ENCODE peak calls at places on chromosomes 2 and 18, in four cellular contexts. S is HepG2, E is mammary epithelial cell, U is endothelial cell of umbilical vein. J is an unnamed sample.

GRCh38 chr2:21411796-21412195 is 288.0 kb downstream of the TDRD15 start:
- DNase-seq in E (no peak), S (no peak), U (no peak), J (no peak)

GRCh38 chr2:47354817-47355653 is 47.9 kb upstream of the MSH2 start:
- DNase-seq in S (no peak), E (no peak), U (no peak), J (no peak)

GRCh38 chr18:55844373-55844772 is 256.4 kb upstream of the TCF4 start:
- DNase-seq in U (no peak), E (no peak), S (no peak), J (no peak)

GRCh38 chr2:101699939-101700442 is 2.5 kb downstream of the MAP4K4 start:
- DNase-seq in E (peak; percentile 43), S (peak; percentile 50), U (peak; percentile 63), J (no peak)

GRCh38 chr2:29012211-29012681 is 31.1 kb downstream of the TOGARAM2 start:
- DNase-seq in S (no peak), E (no peak), U (no peak), J (no peak)

GRCh38 chr2:105731511-105731910 is 13.2 kb upstream of the NCK2 start:
- DNase-seq in S (no peak), U (no peak), E (no peak), J (no peak)

GRCh38 chr2:217711236-217711635 is 291.6 kb downstream of the TNS1 start:
- DNase-seq in S (no peak), U (no peak), E (no peak), J (no peak)

GRCh38 chr18:78542204-78542603 is 437.4 kb upstream of the SALL3 start:
- DNase-seq in S (no peak), U (no peak), E (peak; percentile 1), J (no peak)

GRCh38 chr2:223979730-223980396 is 22.6 kb downstream of the MRPL44 start:
- DNase-seq in S (no peak), U (no peak), E (no peak), J (no peak)

GRCh38 chr2:164722604-164723338 is 101.5 kb upstream of the GRB14 start:
- DNase-seq in S (no peak), U (peak; percentile 18), E (no peak), J (no peak)

GRCh38 chr18:12608292-12608691 is 49.6 kb downstream of the SPIRE1 start:
- DNase-seq in S (peak; percentile 73), E (peak; percentile 89), U (peak; percentile 72), J (peak; percentile 40)

GRCh38 chr18:75582406-75582821 is 154.9 kb upstream of the SMIM21 start:
- DNase-seq in E (no peak), U (no peak), S (no peak), J (no peak)

GRCh38 chr2:218878941-218879761 is 1.5 kb upstream of the WNT10A start:
- DNase-seq in S (no peak), E (no peak), U (no peak), J (no peak)

GRCh38 chr2:226791487-226792081 is 8.0 kb downstream of the IRS1 start:
- DNase-seq in E (peak; percentile 82), U (peak; percentile 62), S (no peak), J (no peak)

GRCh38 chr2:72833084-72833714 is 7.4 kb upstream of the EXOC6B start:
- DNase-seq in E (no peak), S (no peak), U (no peak), J (no peak)

GRCh38 chr2:6826081-6826913 is 39.4 kb downstream of the CMPK2 start:
- DNase-seq in S (peak; percentile 32), U (peak; percentile 60), E (peak; percentile 53), J (peak; percentile 44)

GRCh38 chr2:2574401-2575184 is 243.5 kb upstream of the MYT1L start:
- DNase-seq in U (no peak), S (no peak), E (no peak), J (no peak)

GRCh38 chr2:235669269-235669831 is 175.5 kb downstream of the AGAP1 start:
- DNase-seq in U (peak; percentile 35), S (peak; percentile 69), E (peak; percentile 72), J (peak; percentile 26)

GRCh38 chr2:136324966-136325365 is 207.0 kb upstream of the CXCR4 start:
- DNase-seq in E (no peak), S (no peak), U (no peak), J (no peak)

GRCh38 chr2:231683292-231683898 is 24.9 kb upstream of the PTMA start:
- DNase-seq in E (no peak), U (no peak), S (no peak), J (no peak)

GRCh38 chr2:71464389-71464788 is 11.0 kb downstream of the DYSF start:
- DNase-seq in U (no peak), E (no peak), S (no peak), J (no peak)

GRCh38 chr2:39431592-39432316 is 5.3 kb downstream of the MAP4K3 start:
- DNase-seq in S (no peak), E (peak; percentile 70), U (no peak), J (no peak)

GRCh38 chr2:144183744-144184143 is 336.2 kb downstream of the ZEB2 start:
- DNase-seq in E (no peak), U (no peak), S (no peak), J (no peak)

GRCh38 chr2:162929571-162929970 is 91.0 kb upstream of the KCNH7 start:
- DNase-seq in U (no peak), S (no peak), E (no peak), J (no peak)

GRCh38 chr2:223314831-223315230 is 262.8 kb downstream of the KCNE4 start:
- DNase-seq in S (no peak), U (no peak), E (no peak), J (no peak)

GRCh38 chr18:30687501-30687900 is 355.0 kb downstream of the DSC3 start:
- DNase-seq in U (no peak), S (no peak), E (no peak), J (no peak)

GRCh38 chr2:56687169-56687568 is 503.4 kb downstream of the CCDC85A start:
- DNase-seq in E (peak; percentile 29), S (no peak), U (peak; percentile 45), J (peak; percentile 64)

GRCh38 chr18:49359732-49360444 is 100.6 kb downstream of the DYM start:
- DNase-seq in E (peak; percentile 26), S (no peak), U (no peak), J (no peak)

GRCh38 chr18:7490104-7490503 is 77.0 kb upstream of the PTPRM start:
- DNase-seq in U (no peak), S (no peak), E (no peak), J (no peak)

GRCh38 chr18:27665264-27665799 is 480.2 kb upstream of the CHST9 start:
- DNase-seq in U (no peak), E (no peak), S (no peak), J (no peak)

GRCh38 chr2:211534655-211535054 is 978.3 kb downstream of the CPS1 start:
- DNase-seq in S (no peak), E (no peak), U (no peak), J (no peak)

GRCh38 chr18:3902676-3903075 is 452.7 kb downstream of the TGIF1 start:
- DNase-seq in E (no peak), S (no peak), U (no peak), J (no peak)

GRCh38 chr18:76994086-76994654 is 138.4 kb downstream of the MBP start:
- DNase-seq in U (no peak), E (no peak), S (peak; percentile 39), J (no peak)

GRCh38 chr18:1488957-1489356 is 584.3 kb downstream of the ADCYAP1 start:
- DNase-seq in E (no peak), S (no peak), U (no peak), J (no peak)

DNA sequence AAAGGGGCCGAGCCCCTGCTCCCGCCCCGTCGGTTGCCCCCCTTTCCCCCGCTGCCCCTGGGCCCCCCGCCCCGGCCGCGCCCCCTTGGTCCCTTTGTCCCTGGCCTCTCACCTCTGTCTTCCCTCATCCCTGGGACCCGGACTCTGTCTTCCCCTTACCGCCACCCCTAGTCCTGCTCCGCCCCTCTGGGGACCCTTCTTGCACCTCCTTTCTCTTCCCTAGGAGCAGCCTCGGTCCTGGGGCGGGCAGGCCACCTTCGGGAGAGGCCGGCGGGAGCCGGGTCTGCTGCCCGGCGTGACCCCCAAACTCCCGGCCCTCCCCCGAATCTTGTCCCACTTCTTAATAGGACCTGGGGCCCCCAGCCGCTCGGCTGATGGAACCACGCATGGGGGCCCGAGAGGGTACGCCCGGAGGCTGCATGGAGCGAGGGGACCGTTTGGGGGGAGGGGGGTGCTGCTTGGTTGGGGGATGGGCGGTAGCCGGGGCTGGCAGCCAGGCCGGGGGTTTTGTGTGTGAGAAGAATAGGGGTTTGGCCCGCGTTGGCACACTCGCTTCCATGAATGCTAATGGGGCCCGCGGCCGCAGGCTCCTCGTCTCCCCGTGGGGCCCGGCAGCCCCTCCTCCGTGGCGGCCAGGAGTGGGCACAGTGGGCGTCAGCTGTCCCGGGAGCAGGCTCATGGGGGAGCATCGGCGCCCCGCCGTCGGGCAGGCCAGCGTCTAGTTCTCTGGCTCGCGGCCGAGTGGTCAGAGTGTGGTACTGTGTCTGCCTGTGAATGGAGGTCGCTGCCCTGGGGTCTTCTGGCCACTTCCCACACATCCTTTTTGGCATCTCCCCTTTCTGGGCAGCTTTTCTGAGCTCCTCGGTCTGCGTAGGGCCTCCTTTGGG is 951 bp downstream of the GAREM2 start:
- DNase-seq in U (no peak), E (no peak), S (no peak), J (no peak)
- TF ChIP-seq EZH2 in U (peak; percentile 92), E (no peak), S (no peak), J (peak; percentile 10)

DNA sequence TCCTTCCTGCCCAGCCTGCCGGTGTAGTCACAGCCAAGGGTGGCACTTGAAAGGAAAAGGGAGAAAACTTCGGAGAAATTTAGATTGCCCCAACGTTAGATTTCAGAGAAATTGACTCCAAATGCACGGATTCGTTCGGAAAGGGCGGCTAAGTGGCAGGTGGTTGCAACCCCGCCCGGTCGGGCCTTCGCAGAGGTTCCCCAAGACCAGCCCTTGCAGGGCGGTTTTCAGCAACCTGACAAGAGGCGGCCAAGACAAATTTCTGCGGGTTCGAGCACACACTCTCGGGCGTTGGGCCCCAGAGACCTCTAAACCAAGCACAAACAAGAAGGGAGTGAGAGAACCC is 4.8 kb downstream of the ONECUT2 start:
- DNase-seq in U (no peak), E (no peak), S (no peak), J (no peak)
- TF ChIP-seq EZH2 in U (peak; percentile 92), E (peak; percentile 73), S (no peak), J (no peak)

GRCh38 chr18:46756559-46757201 is at the start of gene ST8SIA5:
- DNase-seq in U (no peak), S (no peak), E (no peak), J (no peak)

GRCh38 chr18:46754661-46755292 is 2.1 kb downstream of the ST8SIA5 start:
- DNase-seq in E (no peak), U (no peak), S (peak; percentile 2), J (no peak)

GRCh38 chr18:46754188-46754587 is 2.7 kb downstream of the ST8SIA5 start:
- DNase-seq in E (no peak), U (no peak), S (no peak), J (no peak)

GRCh38 chr18:46756172-46756558 is 688 bp downstream of the ST8SIA5 start:
- DNase-seq in U (no peak), E (no peak), S (no peak), J (no peak)

GRCh38 chr18:46755315-46756171 is 1.3 kb downstream of the ST8SIA5 start:
- DNase-seq in E (no peak), U (no peak), S (no peak), J (no peak)
- TF ChIP-seq EZH2 in E (no peak), U (no peak), S (no peak), J (peak; percentile 78)

GRCh38 chr2:203993011-203993410 is 56.4 kb downstream of the ICOS start:
- DNase-seq in S (no peak), U (no peak), E (no peak), J (no peak)

GRCh38 chr2:203992496-203992895 is 55.9 kb downstream of the ICOS start:
- DNase-seq in S (no peak), U (no peak), E (no peak), J (no peak)

GRCh38 chr2:203994735-203995134 is 58.2 kb downstream of the ICOS start:
- DNase-seq in U (no peak), S (no peak), E (no peak), J (no peak)

GRCh38 chr2:203996692-203997091 is 60.1 kb downstream of the ICOS start:
- DNase-seq in E (no peak), U (no peak), S (no peak), J (no peak)

GRCh38 chr2:203993560-203993959 is 57.0 kb downstream of the ICOS start:
- DNase-seq in U (no peak), S (no peak), E (no peak), J (no peak)
- TF ChIP-seq EZH2 in U (no peak), S (no peak), E (no peak), J (no peak)